ENCODE peak calls at places on chromosomes 1 and 21, in five cellular contexts. J is NCI-H2081; P is fibroblast of lung; B is activated CD8-positive, alpha-beta memory T cell treated with anti-CD3 and anti-CD28 coated beads, Interleukin-2, amount 10 ng/mL, durations not matched to agents 7 days and 5 days; N is activated naive CD4-positive, alpha-beta T cell treated with anti-CD3 and anti-CD28 coated beads for 36 hours. S is an unnamed sample.

GRCh38 chr1:235513495-235514366 is 9.5 kb upstream of the B3GALNT2 start:
- DNase-seq in P (peak; percentile 81), J (peak; percentile 85), N (peak; percentile 54), B (no peak), S (peak; percentile 48)

GRCh38 chr21:42864812-42865211 is 14.5 kb downstream of the WDR4 start:
- DNase-seq in B (no peak), P (no peak), J (no peak), N (no peak), S (no peak)

GRCh38 chr1:67683736-67684525 is 1.1 kb upstream of the GADD45A start:
- DNase-seq in P (peak; percentile 30), B (peak; percentile 52), J (no peak), N (peak; percentile 51), S (no peak)

GRCh38 chr1:7703321-7704213 is 67.5 kb upstream of the VAMP3 start:
- DNase-seq in J (peak; percentile 43), P (no peak), B (no peak), N (no peak), S (peak; percentile 46)

GRCh38 chr1:212242288-212242984 is 42.8 kb upstream of the PPP2R5A start:
- DNase-seq in J (peak; percentile 11), P (no peak), B (no peak), N (no peak), S (no peak)

GRCh38 chr1:8047686-8048522 is 21.8 kb upstream of the ERRFI1 start:
- DNase-seq in J (no peak), P (peak; percentile 93), B (no peak), N (no peak), S (no peak)

GRCh38 chr1:220093361-220094015 is 444 bp upstream of the IARS2 start:
- DNase-seq in J (no peak), B (no peak), N (no peak), P (no peak), S (no peak)

GRCh38 chr1:44723064-44723463 is 7.9 kb downstream of the RNU5D-1 start:
- DNase-seq in P (no peak), B (peak; percentile 48), N (peak; percentile 70), J (no peak), S (no peak)

GRCh38 chr1:230067871-230068814 is 1.1 kb downstream of the GALNT2 start:
- DNase-seq in J (peak; percentile 19), N (peak; percentile 49), B (peak; percentile 49), P (peak; percentile 19), S (no peak)

GRCh38 chr21:43331962-43332458 is 94.9 kb downstream of the SIK1 start:
- DNase-seq in N (no peak), P (peak; percentile 96), J (no peak), B (no peak), S (no peak)

GRCh38 chr1:31931241-31932225 is 6.6 kb downstream of the PTP4A2 start:
- DNase-seq in N (no peak), J (no peak), P (peak; percentile 53), B (no peak), S (no peak)

GRCh38 chr1:16386454-16387113 is 19.5 kb downstream of the SZRD1 start:
- DNase-seq in P (peak; percentile 74), B (no peak), N (no peak), J (no peak), S (no peak)

GRCh38 chr1:17194981-17195528 is 9.9 kb upstream of the PADI1 start:
- DNase-seq in B (no peak), J (no peak), P (no peak), N (peak; percentile 0), S (no peak)

GRCh38 chr1:224623743-224624333 is 7.7 kb downstream of the CNIH3 start:
- DNase-seq in B (peak; percentile 96), J (no peak), N (peak; percentile 92), P (peak; percentile 84), S (peak; percentile 16)